ENCODE peak calls at places on chromosomes 16 and 17, in four cellular contexts. One of them, this sample, is unnamed.

GRCh38 chr17:66953661-66954060 is 10.8 kb upstream of the CACNG4 start:
- DNase-seq in brain microvascular endothelial cell: no peak
- DNase-seq in fibroblast of villous mesenchyme: no peak
- DNase-seq in testis: no peak
- DNase-seq in this sample: no peak

GRCh38 chr17:8488931-8489330 is 53.2 kb downstream of the NDEL1 start:
- DNase-seq in brain microvascular endothelial cell: peak; percentile 98
- DNase-seq in fibroblast of villous mesenchyme: peak; percentile 85
- DNase-seq in testis: no peak
- DNase-seq in this sample: peak; percentile 98

GRCh38 chr16:5214466-5214865 is 116.9 kb upstream of the EEF2KMT start:
- DNase-seq in brain microvascular endothelial cell: no peak
- DNase-seq in fibroblast of villous mesenchyme: no peak
- DNase-seq in testis: no peak
- DNase-seq in this sample: no peak

GRCh38 chr17:53707546-53707945 is 115.2 kb upstream of the KIF2B start:
- DNase-seq in brain microvascular endothelial cell: no peak
- DNase-seq in fibroblast of villous mesenchyme: no peak
- DNase-seq in testis: no peak
- DNase-seq in this sample: no peak

GRCh38 chr17:57387575-57387974 is 131.3 kb downstream of the MSI2 start:
- DNase-seq in brain microvascular endothelial cell: no peak
- DNase-seq in fibroblast of villous mesenchyme: no peak
- DNase-seq in testis: no peak
- DNase-seq in this sample: no peak

GRCh38 chr16:25716186-25716585 is 24.4 kb downstream of the HS3ST4 start:
- DNase-seq in brain microvascular endothelial cell: no peak
- DNase-seq in fibroblast of villous mesenchyme: no peak
- DNase-seq in testis: no peak
- DNase-seq in this sample: no peak

GRCh38 chr16:52597772-52598483 is 51.0 kb upstream of the TOX3 start:
- DNase-seq in brain microvascular endothelial cell: no peak
- DNase-seq in fibroblast of villous mesenchyme: no peak
- DNase-seq in testis: no peak
- DNase-seq in this sample: no peak

GRCh38 chr16:85347213-85347591 is 234.9 kb upstream of the CIBAR2 start:
- DNase-seq in brain microvascular endothelial cell: no peak
- DNase-seq in fibroblast of villous mesenchyme: peak; percentile 44
- DNase-seq in testis: peak; percentile 70
- DNase-seq in this sample: no peak

GRCh38 chr17:8405499-8406016 is 7.9 kb upstream of the RNF222 start:
- DNase-seq in brain microvascular endothelial cell: no peak
- DNase-seq in fibroblast of villous mesenchyme: no peak
- DNase-seq in testis: no peak
- DNase-seq in this sample: no peak

GRCh38 chr17:36592316-36592710 is 634 bp downstream of the DHRS11 start:
- DNase-seq in brain microvascular endothelial cell: no peak
- DNase-seq in fibroblast of villous mesenchyme: no peak
- DNase-seq in testis: no peak
- DNase-seq in this sample: no peak

GRCh38 chr16:66240088-66240487 is 126.4 kb upstream of the CDH5 start:
- DNase-seq in brain microvascular endothelial cell: no peak
- DNase-seq in fibroblast of villous mesenchyme: no peak
- DNase-seq in testis: no peak
- DNase-seq in this sample: no peak

GRCh38 chr17:34569591-34569990 is 9.8 kb upstream of the TMEM132E start:
- DNase-seq in brain microvascular endothelial cell: no peak
- DNase-seq in fibroblast of villous mesenchyme: no peak
- DNase-seq in testis: no peak
- DNase-seq in this sample: no peak

GRCh38 chr16:85836706-85837582 is 37.4 kb downstream of the COX4I1 start:
- DNase-seq in brain microvascular endothelial cell: no peak
- DNase-seq in fibroblast of villous mesenchyme: no peak
- DNase-seq in testis: no peak
- DNase-seq in this sample: no peak

GRCh38 chr17:6070895-6071511 is 824 bp downstream of the WSCD1 start:
- DNase-seq in brain microvascular endothelial cell: no peak
- DNase-seq in fibroblast of villous mesenchyme: no peak
- DNase-seq in testis: peak; percentile 19
- DNase-seq in this sample: no peak

GRCh38 chr17:68089881-68090280 is 54.3 kb downstream of the KPNA2 start:
- DNase-seq in brain microvascular endothelial cell: peak; percentile 58
- DNase-seq in fibroblast of villous mesenchyme: peak; percentile 38
- DNase-seq in testis: peak; percentile 66
- DNase-seq in this sample: peak; percentile 16

GRCh38 chr16:6600167-6600566 is 732.5 kb upstream of the RBFOX1 start:
- DNase-seq in brain microvascular endothelial cell: no peak
- DNase-seq in fibroblast of villous mesenchyme: no peak
- DNase-seq in testis: no peak
- DNase-seq in this sample: no peak

GRCh38 chr16:2054543-2055245 is 6.9 kb downstream of the TSC2 start:
- DNase-seq in brain microvascular endothelial cell: no peak
- DNase-seq in fibroblast of villous mesenchyme: no peak
- DNase-seq in testis: no peak
- DNase-seq in this sample: no peak

GRCh38 chr16:68992521-68992920 is 112.9 kb upstream of the HAS3 start:
- DNase-seq in brain microvascular endothelial cell: peak; percentile 50
- DNase-seq in fibroblast of villous mesenchyme: peak; percentile 53
- DNase-seq in testis: no peak
- DNase-seq in this sample: peak; percentile 77

GRCh38 chr16:88131256-88131655 is 180.0 kb downstream of the BANP start:
- DNase-seq in brain microvascular endothelial cell: no peak
- DNase-seq in fibroblast of villous mesenchyme: no peak
- DNase-seq in testis: no peak
- DNase-seq in this sample: no peak

GRCh38 chr16:81405702-81406113 is 38.9 kb upstream of the CMIP start:
- DNase-seq in brain microvascular endothelial cell: peak; percentile 94
- DNase-seq in fibroblast of villous mesenchyme: peak; percentile 62
- DNase-seq in testis: no peak
- DNase-seq in this sample: peak; percentile 99

GRCh38 chr17:73899839-73900238 is 255.6 kb upstream of the SDK2 start:
- DNase-seq in brain microvascular endothelial cell: no peak
- DNase-seq in fibroblast of villous mesenchyme: no peak
- DNase-seq in testis: no peak
- DNase-seq in this sample: no peak

GRCh38 chr17:42436401-42436800 is 13.3 kb upstream of the CAVIN1 start:
- DNase-seq in brain microvascular endothelial cell: peak; percentile 94
- DNase-seq in fibroblast of villous mesenchyme: peak; percentile 98
- DNase-seq in testis: no peak
- DNase-seq in this sample: peak; percentile 98

GRCh38 chr17:75679706-75680201 is 12.6 kb downstream of the SAP30BP start:
- DNase-seq in brain microvascular endothelial cell: no peak
- DNase-seq in fibroblast of villous mesenchyme: peak; percentile 56
- DNase-seq in testis: no peak
- DNase-seq in this sample: no peak

GRCh38 chr17:38528101-38528500 is 77.7 kb downstream of the SRCIN1 start:
- DNase-seq in brain microvascular endothelial cell: no peak
- DNase-seq in fibroblast of villous mesenchyme: no peak
- DNase-seq in testis: no peak
- DNase-seq in this sample: no peak

GRCh38 chr17:47785538-47786123 is 36.0 kb downstream of the OSBPL7 start:
- DNase-seq in brain microvascular endothelial cell: no peak
- DNase-seq in fibroblast of villous mesenchyme: peak; percentile 44
- DNase-seq in testis: no peak
- DNase-seq in this sample: peak; percentile 18

GRCh38 chr17:43998552-43998951 is 5.9 kb upstream of the NAGS start:
- DNase-seq in brain microvascular endothelial cell: peak; percentile 50
- DNase-seq in fibroblast of villous mesenchyme: no peak
- DNase-seq in testis: no peak
- DNase-seq in this sample: peak; percentile 58

GRCh38 chr17:7019839-7020519 is 2.9 kb upstream of the BCL6B start:
- DNase-seq in brain microvascular endothelial cell: no peak
- DNase-seq in fibroblast of villous mesenchyme: peak; percentile 40
- DNase-seq in testis: peak; percentile 62
- DNase-seq in this sample: peak; percentile 29

GRCh38 chr17:34081269-34081668 is 173.8 kb upstream of the CCL2 start:
- DNase-seq in brain microvascular endothelial cell: no peak
- DNase-seq in fibroblast of villous mesenchyme: no peak
- DNase-seq in testis: no peak
- DNase-seq in this sample: no peak

GRCh38 chr17:19269102-19269501 is 31.9 kb downstream of the EPN2 start:
- DNase-seq in brain microvascular endothelial cell: no peak
- DNase-seq in fibroblast of villous mesenchyme: no peak
- DNase-seq in testis: no peak
- DNase-seq in this sample: no peak

GRCh38 chr16:1459967-1460366 is 14.9 kb downstream of the CLCN7 start:
- DNase-seq in brain microvascular endothelial cell: no peak
- DNase-seq in fibroblast of villous mesenchyme: no peak
- DNase-seq in testis: no peak
- DNase-seq in this sample: no peak

GRCh38 chr17:58386708-58387107 is 30.6 kb downstream of the RNF43 start:
- DNase-seq in brain microvascular endothelial cell: no peak
- DNase-seq in fibroblast of villous mesenchyme: no peak
- DNase-seq in testis: no peak
- DNase-seq in this sample: no peak

GRCh38 chr17:17890773-17891759 is 54.3 kb upstream of the SREBF1 start:
- DNase-seq in brain microvascular endothelial cell: peak; percentile 68
- DNase-seq in fibroblast of villous mesenchyme: peak; percentile 81
- DNase-seq in testis: peak; percentile 83
- DNase-seq in this sample: peak; percentile 56

GRCh38 chr17:40963838-40964237 is 2.9 kb downstream of the KRT39 start:
- DNase-seq in brain microvascular endothelial cell: no peak
- DNase-seq in fibroblast of villous mesenchyme: peak; percentile 42
- DNase-seq in testis: no peak
- DNase-seq in this sample: no peak

GRCh38 chr16:65071371-65072311 is 50.2 kb downstream of the CDH11 start:
- DNase-seq in brain microvascular endothelial cell: peak; percentile 45
- DNase-seq in fibroblast of villous mesenchyme: peak; percentile 61
- DNase-seq in testis: peak; percentile 27
- DNase-seq in this sample: peak; percentile 72

GRCh38 chr16:24936151-24936550 is 79.0 kb downstream of the ARHGAP17 start:
- DNase-seq in brain microvascular endothelial cell: peak; percentile 5
- DNase-seq in fibroblast of villous mesenchyme: no peak
- DNase-seq in testis: no peak
- DNase-seq in this sample: no peak

GRCh38 chr17:72362466-72363335 is 241.9 kb downstream of the SOX9 start:
- DNase-seq in brain microvascular endothelial cell: peak; percentile 57
- DNase-seq in fibroblast of villous mesenchyme: peak; percentile 61
- DNase-seq in testis: no peak
- DNase-seq in this sample: peak; percentile 87

GRCh38 chr16:49608095-49608494 is 234.5 kb downstream of the C16orf78 start:
- DNase-seq in brain microvascular endothelial cell: no peak
- DNase-seq in fibroblast of villous mesenchyme: no peak
- DNase-seq in testis: no peak
- DNase-seq in this sample: no peak

GRCh38 chr16:78455861-78456260 is 356.4 kb downstream of the WWOX start:
- DNase-seq in brain microvascular endothelial cell: no peak
- DNase-seq in fibroblast of villous mesenchyme: peak; percentile 70
- DNase-seq in testis: no peak
- DNase-seq in this sample: no peak

DNA sequence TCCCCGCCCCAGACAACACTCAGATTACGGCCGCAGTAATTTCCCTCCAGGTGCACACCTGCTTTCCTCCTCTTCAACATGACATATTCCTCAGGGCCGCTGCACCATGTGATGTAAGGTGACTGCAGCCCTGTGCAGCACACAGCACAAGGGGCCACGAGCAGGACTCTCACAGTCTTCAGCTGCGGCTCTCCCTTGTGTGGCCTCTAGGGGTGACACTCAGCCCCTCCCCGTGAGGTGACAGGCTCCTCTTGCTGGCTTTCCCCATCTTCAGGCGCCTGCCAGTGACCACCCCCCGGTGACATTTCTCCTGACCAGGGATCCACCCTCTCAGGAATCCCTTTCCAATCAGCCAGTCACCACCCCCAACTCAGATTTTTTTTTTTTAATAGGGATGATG is 31.3 kb upstream of the ABCC3 start:
- DNase-seq in brain microvascular endothelial cell: no peak
- DNase-seq in fibroblast of villous mesenchyme: no peak
- DNase-seq in testis: no peak
- DNase-seq in this sample: no peak
- TF ChIP-seq CTCF in brain microvascular endothelial cell: peak; percentile 39
- TF ChIP-seq CTCF in fibroblast of villous mesenchyme: no peak
- TF ChIP-seq CTCF in testis: no peak
- TF ChIP-seq CTCF in this sample: no peak

GRCh38 chr17:79832211-79833109 is 6.8 kb downstream of the CBX4 start:
- DNase-seq in brain microvascular endothelial cell: no peak
- DNase-seq in fibroblast of villous mesenchyme: peak; percentile 45
- DNase-seq in testis: no peak
- DNase-seq in this sample: no peak
- TF ChIP-seq CTCF in brain microvascular endothelial cell: no peak
- TF ChIP-seq CTCF in fibroblast of villous mesenchyme: no peak
- TF ChIP-seq CTCF in testis: no peak
- TF ChIP-seq CTCF in this sample: no peak

DNA sequence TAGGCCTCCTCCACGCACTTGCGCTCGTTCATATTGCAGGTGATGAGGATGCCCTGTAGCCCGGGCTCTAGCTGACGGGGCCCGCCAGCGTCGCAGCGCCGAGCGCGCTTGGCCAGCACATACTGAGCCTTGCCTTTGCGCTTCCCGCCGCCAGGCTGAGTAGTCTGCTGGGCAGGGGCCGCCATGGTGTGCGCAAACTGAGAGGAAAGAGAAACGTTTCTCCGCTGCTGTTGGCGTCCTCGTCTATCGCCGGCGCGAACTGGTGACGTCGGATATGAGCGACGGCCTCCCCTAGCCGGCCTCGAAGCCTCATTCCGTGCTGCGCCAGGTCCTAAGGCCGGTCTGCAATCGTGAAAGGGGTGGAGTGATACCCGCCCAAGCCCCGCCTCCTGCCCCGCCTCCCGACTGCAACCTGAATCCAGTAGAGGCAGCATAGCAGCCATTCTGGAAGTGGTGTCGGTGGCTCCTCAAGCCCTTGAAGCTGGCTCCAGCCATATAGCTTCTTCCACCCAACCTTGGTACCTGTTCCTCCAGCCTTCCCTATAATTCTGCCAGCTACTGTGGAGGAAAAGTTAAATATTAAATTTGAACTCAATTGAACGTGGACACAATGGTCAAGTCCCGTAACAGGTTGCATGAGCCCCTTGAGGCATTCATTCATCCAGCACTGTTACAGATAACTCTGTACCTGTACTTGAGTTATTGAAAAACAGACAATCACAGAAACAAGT is at the start of gene THUMPD1:
- DNase-seq in brain microvascular endothelial cell: peak; percentile 98
- DNase-seq in fibroblast of villous mesenchyme: peak; percentile 95
- DNase-seq in testis: peak; percentile 97
- DNase-seq in this sample: peak; percentile 91
- TF ChIP-seq CTCF in brain microvascular endothelial cell: peak; percentile 41
- TF ChIP-seq CTCF in fibroblast of villous mesenchyme: no peak
- TF ChIP-seq CTCF in testis: no peak
- TF ChIP-seq CTCF in this sample: no peak

GRCh38 chr16:89345663-89346150 is 128.2 kb downstream of the ZNF778 start:
- DNase-seq in brain microvascular endothelial cell: no peak
- DNase-seq in fibroblast of villous mesenchyme: no peak
- DNase-seq in testis: no peak
- DNase-seq in this sample: no peak

GRCh38 chr16:89346869-89347268 is 129.4 kb downstream of the ZNF778 start:
- DNase-seq in brain microvascular endothelial cell: no peak
- DNase-seq in fibroblast of villous mesenchyme: no peak
- DNase-seq in testis: no peak
- DNase-seq in this sample: no peak

GRCh38 chr16:89343501-89344291 is 126.2 kb downstream of the ZNF778 start:
- DNase-seq in brain microvascular endothelial cell: no peak
- DNase-seq in fibroblast of villous mesenchyme: peak; percentile 90
- DNase-seq in testis: no peak
- DNase-seq in this sample: peak; percentile 71

GRCh38 chr16:89344314-89344828 is 126.9 kb downstream of the ZNF778 start:
- DNase-seq in brain microvascular endothelial cell: no peak
- DNase-seq in fibroblast of villous mesenchyme: no peak
- DNase-seq in testis: no peak
- DNase-seq in this sample: no peak

GRCh38 chr16:89344846-89345577 is 127.5 kb downstream of the ZNF778 start:
- DNase-seq in brain microvascular endothelial cell: no peak
- DNase-seq in fibroblast of villous mesenchyme: no peak
- DNase-seq in testis: no peak
- DNase-seq in this sample: no peak
- TF ChIP-seq CTCF in brain microvascular endothelial cell: no peak
- TF ChIP-seq CTCF in fibroblast of villous mesenchyme: no peak
- TF ChIP-seq CTCF in testis: no peak
- TF ChIP-seq CTCF in this sample: no peak

This sample was measured in astrocyte.